ENCODE peak calls at places on chromosomes 2 and 18, in nine cellular contexts. One of them, this sample, is unnamed.

GRCh38 chr2:157056200-157056676 is 201.3 kb upstream of the GALNT5 start:
- DNase-seq in stimulated activated CD8-positive, alpha-beta memory T cell treated with anti-CD3 and anti-CD28 coated beads, Interleukin-12 subunit alpha, Interleukin-12 subunit beta, amount 100 ng/mL, for 4 hours: no peak
- DNase-seq in amniotic epithelial cell: peak; percentile 87
- DNase-seq in HTR-8/SVneo: no peak
- DNase-seq in coronary artery: no peak
- DNase-seq in LoVo: no peak
- DNase-seq in Calu3: peak; percentile 6
- DNase-seq in dorsolateral prefrontal cortex: no peak
- DNase-seq in mucosa of gallbladder: no peak
- DNase-seq in this sample: no peak

GRCh38 chr2:47260971-47261370 is 105.9 kb upstream of the STPG4 start:
- DNase-seq in stimulated activated CD8-positive, alpha-beta memory T cell treated with anti-CD3 and anti-CD28 coated beads, Interleukin-12 subunit alpha, Interleukin-12 subunit beta, amount 100 ng/mL, for 4 hours: no peak
- DNase-seq in amniotic epithelial cell: no peak
- DNase-seq in HTR-8/SVneo: no peak
- DNase-seq in coronary artery: no peak
- DNase-seq in LoVo: no peak
- DNase-seq in Calu3: no peak
- DNase-seq in dorsolateral prefrontal cortex: no peak
- DNase-seq in mucosa of gallbladder: no peak
- DNase-seq in this sample: no peak

GRCh38 chr2:45649855-45650806 is 1.3 kb upstream of the PRKCE start:
- DNase-seq in stimulated activated CD8-positive, alpha-beta memory T cell treated with anti-CD3 and anti-CD28 coated beads, Interleukin-12 subunit alpha, Interleukin-12 subunit beta, amount 100 ng/mL, for 4 hours: peak; percentile 39
- DNase-seq in amniotic epithelial cell: peak; percentile 81
- DNase-seq in HTR-8/SVneo: peak; percentile 52
- DNase-seq in coronary artery: peak; percentile 89
- DNase-seq in LoVo: peak; percentile 63
- DNase-seq in Calu3: peak; percentile 67
- DNase-seq in dorsolateral prefrontal cortex: peak; percentile 74
- DNase-seq in mucosa of gallbladder: peak; percentile 75
- DNase-seq in this sample: peak; percentile 41

GRCh38 chr2:37753758-37754157 is 82.3 kb upstream of the CDC42EP3 start:
- DNase-seq in stimulated activated CD8-positive, alpha-beta memory T cell treated with anti-CD3 and anti-CD28 coated beads, Interleukin-12 subunit alpha, Interleukin-12 subunit beta, amount 100 ng/mL, for 4 hours: no peak
- DNase-seq in amniotic epithelial cell: no peak
- DNase-seq in HTR-8/SVneo: no peak
- DNase-seq in coronary artery: no peak
- DNase-seq in LoVo: peak; percentile 24
- DNase-seq in Calu3: peak; percentile 7
- DNase-seq in dorsolateral prefrontal cortex: no peak
- DNase-seq in mucosa of gallbladder: no peak
- DNase-seq in this sample: no peak

GRCh38 chr2:127609031-127609751 is 36.8 kb upstream of the GPR17 start:
- DNase-seq in stimulated activated CD8-positive, alpha-beta memory T cell treated with anti-CD3 and anti-CD28 coated beads, Interleukin-12 subunit alpha, Interleukin-12 subunit beta, amount 100 ng/mL, for 4 hours: no peak
- DNase-seq in amniotic epithelial cell: no peak
- DNase-seq in HTR-8/SVneo: no peak
- DNase-seq in coronary artery: peak; percentile 53
- DNase-seq in LoVo: no peak
- DNase-seq in Calu3: no peak
- DNase-seq in dorsolateral prefrontal cortex: no peak
- DNase-seq in mucosa of gallbladder: no peak
- DNase-seq in this sample: no peak

GRCh38 chr18:58615150-58616132 is 13.4 kb downstream of the ALPK2 start:
- DNase-seq in stimulated activated CD8-positive, alpha-beta memory T cell treated with anti-CD3 and anti-CD28 coated beads, Interleukin-12 subunit alpha, Interleukin-12 subunit beta, amount 100 ng/mL, for 4 hours: peak; percentile 19
- DNase-seq in amniotic epithelial cell: no peak
- DNase-seq in HTR-8/SVneo: no peak
- DNase-seq in coronary artery: no peak
- DNase-seq in LoVo: no peak
- DNase-seq in Calu3: no peak
- DNase-seq in dorsolateral prefrontal cortex: no peak
- DNase-seq in mucosa of gallbladder: no peak
- DNase-seq in this sample: no peak

GRCh38 chr2:143110759-143111428 is 18.3 kb upstream of the ARHGAP15 start:
- DNase-seq in stimulated activated CD8-positive, alpha-beta memory T cell treated with anti-CD3 and anti-CD28 coated beads, Interleukin-12 subunit alpha, Interleukin-12 subunit beta, amount 100 ng/mL, for 4 hours: peak; percentile 11
- DNase-seq in amniotic epithelial cell: peak; percentile 59
- DNase-seq in HTR-8/SVneo: peak; percentile 18
- DNase-seq in coronary artery: no peak
- DNase-seq in LoVo: peak; percentile 53
- DNase-seq in Calu3: peak; percentile 61
- DNase-seq in dorsolateral prefrontal cortex: no peak
- DNase-seq in mucosa of gallbladder: peak; percentile 72
- DNase-seq in this sample: peak; percentile 84

GRCh38 chr2:160349306-160349705 is 144.3 kb downstream of the RBMS1 start:
- DNase-seq in stimulated activated CD8-positive, alpha-beta memory T cell treated with anti-CD3 and anti-CD28 coated beads, Interleukin-12 subunit alpha, Interleukin-12 subunit beta, amount 100 ng/mL, for 4 hours: no peak
- DNase-seq in amniotic epithelial cell: peak; percentile 89
- DNase-seq in HTR-8/SVneo: no peak
- DNase-seq in coronary artery: no peak
- DNase-seq in LoVo: no peak
- DNase-seq in Calu3: no peak
- DNase-seq in dorsolateral prefrontal cortex: no peak
- DNase-seq in mucosa of gallbladder: no peak
- DNase-seq in this sample: no peak

GRCh38 chr2:4898706-4899105 is 793.5 kb upstream of the SOX11 start:
- DNase-seq in stimulated activated CD8-positive, alpha-beta memory T cell treated with anti-CD3 and anti-CD28 coated beads, Interleukin-12 subunit alpha, Interleukin-12 subunit beta, amount 100 ng/mL, for 4 hours: no peak
- DNase-seq in amniotic epithelial cell: no peak
- DNase-seq in HTR-8/SVneo: no peak
- DNase-seq in coronary artery: no peak
- DNase-seq in LoVo: no peak
- DNase-seq in Calu3: peak; percentile 26
- DNase-seq in dorsolateral prefrontal cortex: no peak
- DNase-seq in mucosa of gallbladder: no peak
- DNase-seq in this sample: no peak

GRCh38 chr2:212974692-212975091 is 176.7 kb downstream of the IKZF2 start:
- DNase-seq in stimulated activated CD8-positive, alpha-beta memory T cell treated with anti-CD3 and anti-CD28 coated beads, Interleukin-12 subunit alpha, Interleukin-12 subunit beta, amount 100 ng/mL, for 4 hours: no peak
- DNase-seq in amniotic epithelial cell: peak; percentile 99
- DNase-seq in HTR-8/SVneo: no peak
- DNase-seq in coronary artery: no peak
- DNase-seq in LoVo: no peak
- DNase-seq in Calu3: no peak
- DNase-seq in dorsolateral prefrontal cortex: no peak
- DNase-seq in mucosa of gallbladder: no peak
- DNase-seq in this sample: peak; percentile 10

GRCh38 chr18:46596119-46596518 is 60.9 kb downstream of the LOXHD1 start:
- DNase-seq in stimulated activated CD8-positive, alpha-beta memory T cell treated with anti-CD3 and anti-CD28 coated beads, Interleukin-12 subunit alpha, Interleukin-12 subunit beta, amount 100 ng/mL, for 4 hours: no peak
- DNase-seq in amniotic epithelial cell: no peak
- DNase-seq in HTR-8/SVneo: no peak
- DNase-seq in coronary artery: no peak
- DNase-seq in LoVo: no peak
- DNase-seq in Calu3: no peak
- DNase-seq in dorsolateral prefrontal cortex: no peak
- DNase-seq in mucosa of gallbladder: no peak
- DNase-seq in this sample: peak; percentile 80

GRCh38 chr18:34695300-34695699 is 14.8 kb upstream of the DTNA start:
- DNase-seq in stimulated activated CD8-positive, alpha-beta memory T cell treated with anti-CD3 and anti-CD28 coated beads, Interleukin-12 subunit alpha, Interleukin-12 subunit beta, amount 100 ng/mL, for 4 hours: no peak
- DNase-seq in amniotic epithelial cell: no peak
- DNase-seq in HTR-8/SVneo: no peak
- DNase-seq in coronary artery: no peak
- DNase-seq in LoVo: no peak
- DNase-seq in Calu3: no peak
- DNase-seq in dorsolateral prefrontal cortex: no peak
- DNase-seq in mucosa of gallbladder: no peak
- DNase-seq in this sample: no peak

GRCh38 chr2:218002103-218002502 is 692 bp downstream of the TNS1 start:
- DNase-seq in stimulated activated CD8-positive, alpha-beta memory T cell treated with anti-CD3 and anti-CD28 coated beads, Interleukin-12 subunit alpha, Interleukin-12 subunit beta, amount 100 ng/mL, for 4 hours: no peak
- DNase-seq in amniotic epithelial cell: no peak
- DNase-seq in HTR-8/SVneo: no peak
- DNase-seq in coronary artery: no peak
- DNase-seq in LoVo: no peak
- DNase-seq in Calu3: no peak
- DNase-seq in dorsolateral prefrontal cortex: no peak
- DNase-seq in mucosa of gallbladder: no peak
- DNase-seq in this sample: no peak

GRCh38 chr2:84879595-84880394 is 1.1 kb downstream of the TRABD2A start:
- DNase-seq in stimulated activated CD8-positive, alpha-beta memory T cell treated with anti-CD3 and anti-CD28 coated beads, Interleukin-12 subunit alpha, Interleukin-12 subunit beta, amount 100 ng/mL, for 4 hours: no peak
- DNase-seq in amniotic epithelial cell: no peak
- DNase-seq in HTR-8/SVneo: no peak
- DNase-seq in coronary artery: no peak
- DNase-seq in LoVo: no peak
- DNase-seq in Calu3: no peak
- DNase-seq in dorsolateral prefrontal cortex: no peak
- DNase-seq in mucosa of gallbladder: no peak
- DNase-seq in this sample: no peak

This sample was measured in Kasumi-1.